ENCODE peak calls at places on chromosomes 5 and 9, in eight cellular contexts. X is central memory CD4-positive, alpha-beta T cell; K is amniotic stem cell; B is progenitor cell of endocrine pancreas; C is mesendoderm; M is ecto neural progenitor cell; A is H54; O is adrenal gland. Q is an unnamed sample.

GRCh38 chr9:89046832-89047231 is 55.6 kb downstream of the S1PR3 start:
- DNase-seq in X (no peak), K (peak), B (no peak), C (no peak), M (no peak), A (no peak), O (no peak), Q (no peak)

GRCh38 chr9:2271426-2271825 is 256.3 kb downstream of the SMARCA2 start:
- DNase-seq in X (no peak), K (no peak), B (no peak), C (peak), M (no peak), A (peak), O (peak), Q (peak)

GRCh38 chr9:121735792-121736130 is 84.3 kb downstream of the DAB2IP start:
- DNase-seq in X (no peak), K (no peak), B (no peak), C (peak), M (no peak), A (no peak), O (no peak), Q (no peak)

GRCh38 chr9:7656648-7657047 is 142.9 kb downstream of the DMAC1 start:
- DNase-seq in X (no peak), K (no peak), B (no peak), C (no peak), M (no peak), A (no peak), O (no peak), Q (no peak)

GRCh38 chr5:133664422-133664821 is 52.1 kb upstream of the FSTL4 start:
- DNase-seq in X (no peak), K (no peak), B (no peak), C (no peak), M (peak), A (peak), O (no peak), Q (peak)

GRCh38 chr5:3333105-3333504 is 262.5 kb upstream of the IRX1 start:
- DNase-seq in X (no peak), K (no peak), B (no peak), C (no peak), M (no peak), A (no peak), O (no peak), Q (no peak)

GRCh38 chr9:32004431-32005076 is 379.9 kb upstream of the ACO1 start:
- DNase-seq in X (no peak), K (no peak), B (no peak), C (no peak), M (no peak), A (no peak), O (no peak), Q (no peak)

GRCh38 chr5:15234366-15234765 is 265.6 kb upstream of the FBXL7 start:
- DNase-seq in X (no peak), K (no peak), B (no peak), C (peak), M (no peak), A (no peak), O (no peak), Q (no peak)

GRCh38 chr9:128733256-128733655 is 9.3 kb upstream of the ZDHHC12 start:
- DNase-seq in X (no peak), K (peak), B (peak), C (peak), M (peak), A (peak), O (peak), Q (peak)

GRCh38 chr5:126535856-126536545 is 59.0 kb downstream of the ALDH7A1 start:
- DNase-seq in X (no peak), K (no peak), B (no peak), C (no peak), M (no peak), A (no peak), O (no peak), Q (no peak)